ENCODE peak calls at places on chromosomes 11 and 22, in ten cellular contexts. P is cardiac muscle cell, S is fibroblast of lung, Y is AG04449, E is transverse colon, M is neural progenitor cell, G is endothelial cell, L is CD14-positive monocyte, C is BE2C, I is HFFc6. N is an unnamed sample.

GRCh38 chr22:39055658-39056057 is 15.0 kb downstream of the APOBEC3F start:
- DNase-seq in P (no peak), S (no peak), Y (no peak), E (no peak), M (no peak), G (no peak), L (no peak), C (no peak), I (no peak), N (no peak)

GRCh38 chr11:72308226-72309073 is 64.5 kb upstream of the PHOX2A start:
- DNase-seq in P (peak; percentile 91), S (peak; percentile 88), Y (peak; percentile 58), E (no peak), M (no peak), G (no peak), L (no peak), C (peak; percentile 98), I (peak; percentile 94), N (peak; percentile 66)

GRCh38 chr11:130246270-130246669 is 68.4 kb downstream of the ZBTB44 start:
- DNase-seq in P (no peak), S (no peak), Y (no peak), E (no peak), M (no peak), G (no peak), L (no peak), C (no peak), I (no peak), N (no peak)

GRCh38 chr11:45098929-45099328 is 47.5 kb upstream of the PRDM11 start:
- DNase-seq in P (no peak), S (no peak), Y (no peak), E (no peak), M (no peak), G (no peak), L (no peak), C (no peak), I (no peak), N (no peak)

GRCh38 chr11:87462171-87462570 is 424.4 kb downstream of the TMEM135 start:
- DNase-seq in P (no peak), S (no peak), Y (no peak), E (no peak), M (no peak), G (no peak), L (no peak), C (no peak), I (no peak), N (no peak)

GRCh38 chr22:41534219-41534618 is 10.1 kb downstream of the POLR3H start:
- DNase-seq in P (no peak), S (no peak), Y (no peak), E (no peak), M (no peak), G (no peak), L (no peak), C (no peak), I (no peak), N (no peak)

GRCh38 chr11:9568854-9569587 is 4.4 kb upstream of the WEE1 start:
- DNase-seq in P (peak; percentile 93), S (peak; percentile 95), Y (peak; percentile 71), E (peak; percentile 86), M (peak; percentile 14), G (peak; percentile 32), L (no peak), C (no peak), I (peak; percentile 98), N (no peak)

GRCh38 chr11:59173964-59174663 is 2.2 kb downstream of the DTX4 start:
- DNase-seq in P (peak; percentile 52), S (no peak), Y (no peak), E (peak; percentile 88), M (peak; percentile 74), G (no peak), L (no peak), C (no peak), I (no peak), N (no peak)

GRCh38 chr11:117020287-117020686 is 77.9 kb downstream of the SIK3 start:
- DNase-seq in P (no peak), S (no peak), Y (no peak), E (peak; percentile 30), M (no peak), G (no peak), L (no peak), C (no peak), I (no peak), N (no peak)

GRCh38 chr11:66371627-66372415 is at the start of gene SLC29A2:
- DNase-seq in P (no peak), S (no peak), Y (no peak), E (peak; percentile 88), M (peak; percentile 97), G (peak; percentile 64), L (no peak), C (peak; percentile 90), I (no peak), N (peak; percentile 67)

GRCh38 chr11:1863352-1864215 is 10.7 kb downstream of the LSP1 start:
- DNase-seq in P (peak; percentile 90), S (peak; percentile 92), Y (peak; percentile 40), E (peak; percentile 66), M (peak; percentile 84), G (peak; percentile 51), L (peak; percentile 82), C (peak; percentile 73), I (peak; percentile 83), N (peak; percentile 56)

GRCh38 chr11:65927904-65928397 is 8.7 kb downstream of the DRAP1 start:
- DNase-seq in P (no peak), S (peak; percentile 21), Y (no peak), E (peak; percentile 73), M (no peak), G (no peak), L (no peak), C (no peak), I (no peak), N (no peak)

GRCh38 chr22:18076060-18076497 is 1.7 kb upstream of the PEX26 start:
- DNase-seq in P (peak; percentile 93), S (peak; percentile 94), Y (no peak), E (peak; percentile 63), M (peak; percentile 88), G (peak; percentile 71), L (no peak), C (peak; percentile 65), I (peak; percentile 90), N (peak; percentile 29)

GRCh38 chr11:74925281-74925680 is 23.6 kb downstream of the XRRA1 start:
- DNase-seq in P (no peak), S (no peak), Y (no peak), E (no peak), M (no peak), G (no peak), L (no peak), C (no peak), I (peak; percentile 36), N (no peak)

GRCh38 chr22:37484115-37485005 is 1.8 kb downstream of the MFNG start:
- DNase-seq in P (no peak), S (no peak), Y (no peak), E (peak; percentile 83), M (peak; percentile 71), G (peak; percentile 37), L (peak; percentile 90), C (no peak), I (no peak), N (peak; percentile 60)

GRCh38 chr11:24298126-24298525 is 198.7 kb upstream of the LUZP2 start:
- DNase-seq in P (no peak), S (no peak), Y (no peak), E (no peak), M (no peak), G (no peak), L (no peak), C (no peak), I (no peak), N (no peak)

GRCh38 chr11:113723706-113724246 is 17.7 kb upstream of the TMPRSS5 start:
- DNase-seq in P (no peak), S (no peak), Y (no peak), E (no peak), M (no peak), G (no peak), L (no peak), C (peak; percentile 51), I (no peak), N (no peak)

GRCh38 chr11:18471995-18472394 is 16.3 kb downstream of the LDHAL6A start:
- DNase-seq in P (no peak), S (no peak), Y (no peak), E (no peak), M (no peak), G (no peak), L (no peak), C (no peak), I (no peak), N (no peak)

GRCh38 chr11:111833524-111833923 is 37.9 kb downstream of the ALG9 start:
- DNase-seq in P (peak; percentile 7), S (no peak), Y (no peak), E (no peak), M (no peak), G (no peak), L (no peak), C (peak; percentile 14), I (peak; percentile 35), N (no peak)

GRCh38 chr11:44071157-44071556 is 5.1 kb downstream of the ACCS start:
- DNase-seq in P (no peak), S (no peak), Y (no peak), E (no peak), M (no peak), G (no peak), L (no peak), C (no peak), I (no peak), N (no peak)
- TF ChIP-seq CTCF in P (no peak), S (no peak), Y (no peak), E (no peak), M (no peak), G (no peak), L (no peak), C (peak; percentile 4), I (no peak), N (no peak)

GRCh38 chr11:125874556-125875124 is 12.8 kb upstream of the HYLS1 start:
- DNase-seq in P (peak; percentile 88), S (peak; percentile 80), Y (no peak), E (peak; percentile 49), M (peak; percentile 89), G (peak; percentile 73), L (no peak), C (peak; percentile 74), I (peak; percentile 59), N (peak; percentile 65)
- TF ChIP-seq CTCF in P (peak; percentile 82), S (peak; percentile 85), Y (peak; percentile 81), E (peak; percentile 64), M (peak; percentile 84), G (peak; percentile 62), L (peak; percentile 82), C (peak; percentile 92), I (peak; percentile 89), N (peak; percentile 75)

GRCh38 chr11:134725939-134726639 is 314.0 kb upstream of the B3GAT1 start:
- DNase-seq in P (no peak), S (no peak), Y (no peak), E (peak; percentile 24), M (peak; percentile 40), G (peak; percentile 30), L (no peak), C (no peak), I (no peak), N (no peak)
- TF ChIP-seq CTCF in P (no peak), S (no peak), Y (no peak), E (no peak), M (peak; percentile 44), G (no peak), L (no peak), C (peak; percentile 20), I (peak; percentile 7), N (peak; percentile 30)

GRCh38 chr22:21947040-21948014 is 5.3 kb downstream of the PPM1F start:
- DNase-seq in P (peak; percentile 68), S (peak; percentile 61), Y (no peak), E (no peak), M (peak; percentile 59), G (peak; percentile 48), L (no peak), C (no peak), I (peak; percentile 58), N (no peak)
- TF ChIP-seq CTCF in P (peak; percentile 68), S (peak; percentile 55), Y (peak; percentile 59), E (peak; percentile 29), M (peak; percentile 54), G (peak; percentile 37), L (peak; percentile 50), C (peak; percentile 56), I (peak; percentile 68), N (peak; percentile 42)

N was measured in glutamatergic neuron.